ENCODE peak calls at places on chromosomes 13 and 19, in eight cellular contexts. One of them, this sample, is unnamed.

GRCh38 chr13:44174769-44175425 is 198.7 kb upstream of the SERP2 start:
- DNase-seq in activated CD4-positive, alpha-beta T cell treated with anti-CD3 and anti-CD28 coated beads, Interleukin-2, amount 50 U/mL, for 24 hours: no peak
- DNase-seq in stimulated activated CD8-positive, alpha-beta memory T cell treated with anti-CD3 and anti-CD28 coated beads, Interleukin-12 subunit alpha, Interleukin-12 subunit beta, amount 100 ng/mL, for 1 hour: no peak
- DNase-seq in cortex of kidney: no peak
- DNase-seq in stimulated activated CD4-positive, alpha-beta T cell treated with anti-CD3 and anti-CD28 coated beads, TNF-alpha, amount 100 ng/mL, for 4 hours: no peak
- DNase-seq in BJ: no peak
- DNase-seq in activated naive CD8-positive, alpha-beta T cell treated with anti-CD3 and anti-CD28 coated beads for 36 hours: no peak
- DNase-seq in CD4-positive, alpha-beta memory T cell: no peak
- DNase-seq in this sample: no peak

GRCh38 chr19:57675881-57676280 is 5.9 kb upstream of the ZNF551 start:
- DNase-seq in activated CD4-positive, alpha-beta T cell treated with anti-CD3 and anti-CD28 coated beads, Interleukin-2, amount 50 U/mL, for 24 hours: no peak
- DNase-seq in stimulated activated CD8-positive, alpha-beta memory T cell treated with anti-CD3 and anti-CD28 coated beads, Interleukin-12 subunit alpha, Interleukin-12 subunit beta, amount 100 ng/mL, for 1 hour: no peak
- DNase-seq in cortex of kidney: no peak
- DNase-seq in stimulated activated CD4-positive, alpha-beta T cell treated with anti-CD3 and anti-CD28 coated beads, TNF-alpha, amount 100 ng/mL, for 4 hours: no peak
- DNase-seq in BJ: no peak
- DNase-seq in activated naive CD8-positive, alpha-beta T cell treated with anti-CD3 and anti-CD28 coated beads for 36 hours: no peak
- DNase-seq in CD4-positive, alpha-beta memory T cell: no peak
- DNase-seq in this sample: no peak

GRCh38 chr13:113407531-113408393 is 43.8 kb upstream of the GRTP1 start:
- DNase-seq in activated CD4-positive, alpha-beta T cell treated with anti-CD3 and anti-CD28 coated beads, Interleukin-2, amount 50 U/mL, for 24 hours: no peak
- DNase-seq in stimulated activated CD8-positive, alpha-beta memory T cell treated with anti-CD3 and anti-CD28 coated beads, Interleukin-12 subunit alpha, Interleukin-12 subunit beta, amount 100 ng/mL, for 1 hour: no peak
- DNase-seq in cortex of kidney: no peak
- DNase-seq in stimulated activated CD4-positive, alpha-beta T cell treated with anti-CD3 and anti-CD28 coated beads, TNF-alpha, amount 100 ng/mL, for 4 hours: no peak
- DNase-seq in BJ: no peak
- DNase-seq in activated naive CD8-positive, alpha-beta T cell treated with anti-CD3 and anti-CD28 coated beads for 36 hours: no peak
- DNase-seq in CD4-positive, alpha-beta memory T cell: no peak
- DNase-seq in this sample: no peak

GRCh38 chr13:32165791-32166190 is 134.2 kb downstream of the FRY start:
- DNase-seq in activated CD4-positive, alpha-beta T cell treated with anti-CD3 and anti-CD28 coated beads, Interleukin-2, amount 50 U/mL, for 24 hours: no peak
- DNase-seq in stimulated activated CD8-positive, alpha-beta memory T cell treated with anti-CD3 and anti-CD28 coated beads, Interleukin-12 subunit alpha, Interleukin-12 subunit beta, amount 100 ng/mL, for 1 hour: no peak
- DNase-seq in cortex of kidney: no peak
- DNase-seq in stimulated activated CD4-positive, alpha-beta T cell treated with anti-CD3 and anti-CD28 coated beads, TNF-alpha, amount 100 ng/mL, for 4 hours: no peak
- DNase-seq in BJ: no peak
- DNase-seq in activated naive CD8-positive, alpha-beta T cell treated with anti-CD3 and anti-CD28 coated beads for 36 hours: no peak
- DNase-seq in CD4-positive, alpha-beta memory T cell: no peak
- DNase-seq in this sample: no peak

GRCh38 chr13:43579321-43579720 is 207.5 kb downstream of the ENOX1 start:
- DNase-seq in activated CD4-positive, alpha-beta T cell treated with anti-CD3 and anti-CD28 coated beads, Interleukin-2, amount 50 U/mL, for 24 hours: no peak
- DNase-seq in stimulated activated CD8-positive, alpha-beta memory T cell treated with anti-CD3 and anti-CD28 coated beads, Interleukin-12 subunit alpha, Interleukin-12 subunit beta, amount 100 ng/mL, for 1 hour: no peak
- DNase-seq in cortex of kidney: no peak
- DNase-seq in stimulated activated CD4-positive, alpha-beta T cell treated with anti-CD3 and anti-CD28 coated beads, TNF-alpha, amount 100 ng/mL, for 4 hours: no peak
- DNase-seq in BJ: no peak
- DNase-seq in activated naive CD8-positive, alpha-beta T cell treated with anti-CD3 and anti-CD28 coated beads for 36 hours: no peak
- DNase-seq in CD4-positive, alpha-beta memory T cell: no peak
- DNase-seq in this sample: no peak

GRCh38 chr19:14187586-14187985 is 18.4 kb downstream of the ADGRL1 start:
- DNase-seq in activated CD4-positive, alpha-beta T cell treated with anti-CD3 and anti-CD28 coated beads, Interleukin-2, amount 50 U/mL, for 24 hours: no peak
- DNase-seq in stimulated activated CD8-positive, alpha-beta memory T cell treated with anti-CD3 and anti-CD28 coated beads, Interleukin-12 subunit alpha, Interleukin-12 subunit beta, amount 100 ng/mL, for 1 hour: no peak
- DNase-seq in cortex of kidney: no peak
- DNase-seq in stimulated activated CD4-positive, alpha-beta T cell treated with anti-CD3 and anti-CD28 coated beads, TNF-alpha, amount 100 ng/mL, for 4 hours: no peak
- DNase-seq in BJ: no peak
- DNase-seq in activated naive CD8-positive, alpha-beta T cell treated with anti-CD3 and anti-CD28 coated beads for 36 hours: no peak
- DNase-seq in CD4-positive, alpha-beta memory T cell: no peak
- DNase-seq in this sample: no peak

GRCh38 chr19:5035817-5036732 is 67.2 kb downstream of the KDM4B start:
- DNase-seq in activated CD4-positive, alpha-beta T cell treated with anti-CD3 and anti-CD28 coated beads, Interleukin-2, amount 50 U/mL, for 24 hours: no peak
- DNase-seq in stimulated activated CD8-positive, alpha-beta memory T cell treated with anti-CD3 and anti-CD28 coated beads, Interleukin-12 subunit alpha, Interleukin-12 subunit beta, amount 100 ng/mL, for 1 hour: no peak
- DNase-seq in cortex of kidney: no peak
- DNase-seq in stimulated activated CD4-positive, alpha-beta T cell treated with anti-CD3 and anti-CD28 coated beads, TNF-alpha, amount 100 ng/mL, for 4 hours: no peak
- DNase-seq in BJ: no peak
- DNase-seq in activated naive CD8-positive, alpha-beta T cell treated with anti-CD3 and anti-CD28 coated beads for 36 hours: no peak
- DNase-seq in CD4-positive, alpha-beta memory T cell: no peak
- DNase-seq in this sample: no peak

GRCh38 chr13:51679616-51680015 is 95.4 kb downstream of the WDFY2 start:
- DNase-seq in activated CD4-positive, alpha-beta T cell treated with anti-CD3 and anti-CD28 coated beads, Interleukin-2, amount 50 U/mL, for 24 hours: no peak
- DNase-seq in stimulated activated CD8-positive, alpha-beta memory T cell treated with anti-CD3 and anti-CD28 coated beads, Interleukin-12 subunit alpha, Interleukin-12 subunit beta, amount 100 ng/mL, for 1 hour: no peak
- DNase-seq in cortex of kidney: no peak
- DNase-seq in stimulated activated CD4-positive, alpha-beta T cell treated with anti-CD3 and anti-CD28 coated beads, TNF-alpha, amount 100 ng/mL, for 4 hours: no peak
- DNase-seq in BJ: no peak
- DNase-seq in activated naive CD8-positive, alpha-beta T cell treated with anti-CD3 and anti-CD28 coated beads for 36 hours: no peak
- DNase-seq in CD4-positive, alpha-beta memory T cell: no peak
- DNase-seq in this sample: no peak

GRCh38 chr19:5154129-5154798 is 185.4 kb downstream of the KDM4B start:
- DNase-seq in activated CD4-positive, alpha-beta T cell treated with anti-CD3 and anti-CD28 coated beads, Interleukin-2, amount 50 U/mL, for 24 hours: no peak
- DNase-seq in stimulated activated CD8-positive, alpha-beta memory T cell treated with anti-CD3 and anti-CD28 coated beads, Interleukin-12 subunit alpha, Interleukin-12 subunit beta, amount 100 ng/mL, for 1 hour: peak; percentile 8
- DNase-seq in cortex of kidney: no peak
- DNase-seq in stimulated activated CD4-positive, alpha-beta T cell treated with anti-CD3 and anti-CD28 coated beads, TNF-alpha, amount 100 ng/mL, for 4 hours: no peak
- DNase-seq in BJ: no peak
- DNase-seq in activated naive CD8-positive, alpha-beta T cell treated with anti-CD3 and anti-CD28 coated beads for 36 hours: peak; percentile 47
- DNase-seq in CD4-positive, alpha-beta memory T cell: no peak
- DNase-seq in this sample: no peak

GRCh38 chr13:99996177-99996705 is 14.7 kb downstream of the ZIC2 start:
- DNase-seq in activated CD4-positive, alpha-beta T cell treated with anti-CD3 and anti-CD28 coated beads, Interleukin-2, amount 50 U/mL, for 24 hours: no peak
- DNase-seq in stimulated activated CD8-positive, alpha-beta memory T cell treated with anti-CD3 and anti-CD28 coated beads, Interleukin-12 subunit alpha, Interleukin-12 subunit beta, amount 100 ng/mL, for 1 hour: no peak
- DNase-seq in cortex of kidney: no peak
- DNase-seq in stimulated activated CD4-positive, alpha-beta T cell treated with anti-CD3 and anti-CD28 coated beads, TNF-alpha, amount 100 ng/mL, for 4 hours: no peak
- DNase-seq in BJ: no peak
- DNase-seq in activated naive CD8-positive, alpha-beta T cell treated with anti-CD3 and anti-CD28 coated beads for 36 hours: no peak
- DNase-seq in CD4-positive, alpha-beta memory T cell: no peak
- DNase-seq in this sample: no peak

GRCh38 chr13:85241045-85241444 is 558.2 kb downstream of the SLITRK6 start:
- DNase-seq in activated CD4-positive, alpha-beta T cell treated with anti-CD3 and anti-CD28 coated beads, Interleukin-2, amount 50 U/mL, for 24 hours: no peak
- DNase-seq in stimulated activated CD8-positive, alpha-beta memory T cell treated with anti-CD3 and anti-CD28 coated beads, Interleukin-12 subunit alpha, Interleukin-12 subunit beta, amount 100 ng/mL, for 1 hour: no peak
- DNase-seq in cortex of kidney: no peak
- DNase-seq in stimulated activated CD4-positive, alpha-beta T cell treated with anti-CD3 and anti-CD28 coated beads, TNF-alpha, amount 100 ng/mL, for 4 hours: no peak
- DNase-seq in BJ: no peak
- DNase-seq in activated naive CD8-positive, alpha-beta T cell treated with anti-CD3 and anti-CD28 coated beads for 36 hours: no peak
- DNase-seq in CD4-positive, alpha-beta memory T cell: no peak
- DNase-seq in this sample: no peak

GRCh38 chr19:58563823-58564222 is 5.4 kb upstream of the UBE2M start:
- DNase-seq in activated CD4-positive, alpha-beta T cell treated with anti-CD3 and anti-CD28 coated beads, Interleukin-2, amount 50 U/mL, for 24 hours: no peak
- DNase-seq in stimulated activated CD8-positive, alpha-beta memory T cell treated with anti-CD3 and anti-CD28 coated beads, Interleukin-12 subunit alpha, Interleukin-12 subunit beta, amount 100 ng/mL, for 1 hour: no peak
- DNase-seq in cortex of kidney: no peak
- DNase-seq in stimulated activated CD4-positive, alpha-beta T cell treated with anti-CD3 and anti-CD28 coated beads, TNF-alpha, amount 100 ng/mL, for 4 hours: no peak
- DNase-seq in BJ: no peak
- DNase-seq in activated naive CD8-positive, alpha-beta T cell treated with anti-CD3 and anti-CD28 coated beads for 36 hours: no peak
- DNase-seq in CD4-positive, alpha-beta memory T cell: no peak
- DNase-seq in this sample: no peak